ENCODE peak calls at places on chromosomes 11 and 22, in eight cellular contexts. Y, B, V, X, T, I, D and C are unnamed samples.

GRCh38 chr11:130601141-130601540 is 152.7 kb downstream of the ADAMTS15 start:
- DNase-seq in Y (no peak), B (no peak), V (no peak), X (no peak), T (no peak), I (no peak), D (no peak), C (no peak)

GRCh38 chr11:7906481-7906880 is 24.6 kb downstream of the OR10A6 start:
- DNase-seq in Y (no peak), B (no peak), V (no peak), X (no peak), T (no peak), I (no peak), D (no peak), C (no peak)

GRCh38 chr11:119434531-119435330 is 11.8 kb upstream of the THY1 start:
- DNase-seq in Y (no peak), B (no peak), V (no peak), X (no peak), T (no peak), I (no peak), D (no peak), C (no peak)

GRCh38 chr11:832529-833113 is at the start of gene CD151:
- DNase-seq in Y (peak), B (no peak), V (no peak), X (no peak), T (peak), I (peak), D (peak), C (no peak)

GRCh38 chr11:64854534-64855502 is 10.4 kb upstream of the CDC42BPG start:
- DNase-seq in Y (peak), B (no peak), V (peak), X (no peak), T (peak), I (no peak), D (peak), C (no peak)

GRCh38 chr11:67463680-67464410 is 5.2 kb downstream of the TMEM134 start:
- DNase-seq in Y (peak), B (no peak), V (no peak), X (no peak), T (no peak), I (no peak), D (no peak), C (no peak)

GRCh38 chr11:59135648-59136461 is 6.8 kb upstream of the FAM111A start:
- DNase-seq in Y (peak), B (peak), V (no peak), X (peak), T (peak), I (peak), D (peak), C (peak)

GRCh38 chr11:111777094-111778046 is 11.2 kb upstream of the PPP2R1B start:
- DNase-seq in Y (peak), B (no peak), V (peak), X (no peak), T (no peak), I (no peak), D (peak), C (no peak)

GRCh38 chr11:48025293-48025982 is 45.1 kb downstream of the PTPRJ start:
- DNase-seq in Y (no peak), B (no peak), V (no peak), X (no peak), T (no peak), I (no peak), D (no peak), C (no peak)

GRCh38 chr11:6319879-6320410 is 356 bp downstream of the CAVIN3 start:
- DNase-seq in Y (peak), B (no peak), V (peak), X (peak), T (peak), I (peak), D (peak), C (no peak)

GRCh38 chr11:2328656-2329354 is 27.0 kb downstream of the TSPAN32 start:
- DNase-seq in Y (no peak), B (no peak), V (no peak), X (no peak), T (peak), I (no peak), D (no peak), C (no peak)

GRCh38 chr22:49269928-49270327 is 557.7 kb downstream of the BRD1 start:
- DNase-seq in Y (no peak), B (no peak), V (no peak), X (no peak), T (no peak), I (no peak), D (no peak), C (no peak)

GRCh38 chr11:109512249-109512648 is 90.3 kb downstream of the C11orf87 start:
- DNase-seq in Y (no peak), B (no peak), V (no peak), X (no peak), T (no peak), I (no peak), D (no peak), C (no peak)

GRCh38 chr11:60769273-60769672 is 12.6 kb downstream of the MS4A15 start:
- DNase-seq in Y (no peak), B (no peak), V (no peak), X (no peak), T (peak), I (no peak), D (no peak), C (no peak)

GRCh38 chr11:33063326-33063775 is 24.0 kb downstream of the TCP11L1 start:
- DNase-seq in Y (no peak), B (no peak), V (peak), X (no peak), T (no peak), I (no peak), D (no peak), C (no peak)

GRCh38 chr11:102438311-102439062 is 14.1 kb downstream of the TMEM123 start:
- DNase-seq in Y (no peak), B (no peak), V (no peak), X (no peak), T (peak), I (no peak), D (no peak), C (no peak)

GRCh38 chr22:35656284-35656752 is 8.1 kb downstream of the APOL6 start:
- DNase-seq in Y (no peak), B (no peak), V (no peak), X (no peak), T (no peak), I (no peak), D (no peak), C (no peak)

GRCh38 chr11:66768088-66768521 is 39.1 kb upstream of the SPTBN2 start:
- DNase-seq in Y (no peak), B (no peak), V (no peak), X (no peak), T (no peak), I (no peak), D (no peak), C (no peak)

GRCh38 chr11:26764825-26765224 is 43.0 kb upstream of the SLC5A12 start:
- DNase-seq in Y (no peak), B (no peak), V (no peak), X (no peak), T (no peak), I (no peak), D (no peak), C (no peak)

GRCh38 chr22:36417281-36417686 is 29.5 kb upstream of the MYH9 start:
- DNase-seq in Y (no peak), B (no peak), V (no peak), X (no peak), T (no peak), I (no peak), D (no peak), C (no peak)

GRCh38 chr11:69078508-69078907 is 29.8 kb downstream of the TPCN2 start:
- DNase-seq in Y (no peak), B (no peak), V (no peak), X (no peak), T (no peak), I (no peak), D (no peak), C (no peak)

GRCh38 chr11:69944146-69944795 is 125.1 kb upstream of the FGF3 start:
- DNase-seq in Y (no peak), B (no peak), V (no peak), X (no peak), T (no peak), I (no peak), D (no peak), C (no peak)

GRCh38 chr22:37228106-37229011 is 15.7 kb downstream of the RAC2 start:
- DNase-seq in Y (no peak), B (no peak), V (no peak), X (no peak), T (peak), I (no peak), D (no peak), C (no peak)

GRCh38 chr22:50487290-50488005 is 789 bp downstream of the MIOX start:
- DNase-seq in Y (no peak), B (no peak), V (no peak), X (no peak), T (no peak), I (no peak), D (no peak), C (no peak)

GRCh38 chr11:66334605-66335442 is 1.4 kb downstream of the RIN1 start:
- DNase-seq in Y (no peak), B (no peak), V (no peak), X (no peak), T (no peak), I (no peak), D (no peak), C (no peak)

GRCh38 chr11:79845002-79845709 is 404.3 kb upstream of the TENM4 start:
- DNase-seq in Y (no peak), B (no peak), V (no peak), X (no peak), T (no peak), I (no peak), D (no peak), C (no peak)

GRCh38 chr11:12950681-12951080 is 58.4 kb upstream of the RASSF10 start:
- DNase-seq in Y (no peak), B (no peak), V (no peak), X (no peak), T (no peak), I (no peak), D (no peak), C (no peak)

GRCh38 chr22:48444320-48445112 is 1383.2 kb downstream of the BRD1 start:
- DNase-seq in Y (no peak), B (no peak), V (no peak), X (no peak), T (peak), I (no peak), D (no peak), C (no peak)

GRCh38 chr22:47257566-47257965 is 495.1 kb downstream of the TBC1D22A start:
- DNase-seq in Y (no peak), B (no peak), V (no peak), X (no peak), T (no peak), I (no peak), D (no peak), C (no peak)

GRCh38 chr11:65625628-65626342 is 10.2 kb downstream of the PCNX3 start:
- DNase-seq in Y (peak), B (no peak), V (no peak), X (no peak), T (peak), I (no peak), D (no peak), C (peak)

GRCh38 chr11:73195191-73196007 is 22.7 kb upstream of the P2RY2 start:
- DNase-seq in Y (no peak), B (no peak), V (no peak), X (no peak), T (peak), I (no peak), D (no peak), C (no peak)

GRCh38 chr11:28743101-28743550 is 634.9 kb downstream of the METTL15 start:
- DNase-seq in Y (no peak), B (no peak), V (no peak), X (no peak), T (no peak), I (no peak), D (peak), C (no peak)

GRCh38 chr22:47696776-47697175 is 934.3 kb downstream of the TBC1D22A start:
- DNase-seq in Y (no peak), B (no peak), V (no peak), X (no peak), T (no peak), I (no peak), D (no peak), C (no peak)

GRCh38 chr11:118106789-118107335 is 20.1 kb upstream of the SMIM35 start:
- DNase-seq in Y (peak), B (no peak), V (peak), X (no peak), T (peak), I (no peak), D (no peak), C (no peak)

GRCh38 chr22:47337161-47337621 is 574.7 kb downstream of the TBC1D22A start:
- DNase-seq in Y (peak), B (no peak), V (no peak), X (no peak), T (no peak), I (no peak), D (peak), C (no peak)

GRCh38 chr22:38180841-38181452 is 683 bp downstream of the PLA2G6 start:
- DNase-seq in Y (no peak), B (no peak), V (no peak), X (no peak), T (peak), I (no peak), D (no peak), C (peak)

GRCh38 chr22:38941488-38941987 is 15.9 kb upstream of the APOBEC3A start:
- DNase-seq in Y (no peak), B (no peak), V (no peak), X (no peak), T (peak), I (no peak), D (no peak), C (no peak)

GRCh38 chr11:20429216-20429615 is 41.7 kb downstream of the PRMT3 start:
- DNase-seq in Y (no peak), B (no peak), V (no peak), X (no peak), T (no peak), I (no peak), D (no peak), C (no peak)